ENCODE peak calls at places on chromosomes 4 and X, in four cellular contexts. V is IMR-90, C is K562, I is GM12878. W is an unnamed sample.

GRCh38 chr4:10122236-10122932 is 5.8 kb upstream of the WDR1 start:
- DNase-seq in V (no peak), C (no peak), I (no peak), W (no peak)

GRCh38 chr4:189802884-189803283 is 137.8 kb upstream of the FRG1 start:
- DNase-seq in V (no peak), C (no peak), I (no peak), W (no peak)

GRCh38 chr4:108693211-108693610 is 42.8 kb downstream of the OSTC start:
- DNase-seq in V (no peak), C (no peak), I (no peak), W (no peak)

GRCh38 chr4:36394352-36394903 is 113.0 kb downstream of the DTHD1 start:
- DNase-seq in V (no peak), C (no peak), I (peak; percentile 20), W (no peak)

GRCh38 chr4:150244600-150244999 is 166.4 kb downstream of the DCLK2 start:
- DNase-seq in V (peak; percentile 78), C (no peak), I (no peak), W (peak; percentile 27)

GRCh38 chr4:183838987-183839712 is 66.0 kb upstream of the STOX2 start:
- DNase-seq in V (peak; percentile 15), C (no peak), I (no peak), W (peak; percentile 33)

GRCh38 chrX:114611018-114611619 is 27.2 kb downstream of the HTR2C start:
- DNase-seq in V (peak; percentile 35), C (peak; percentile 41), I (no peak), W (peak; percentile 32)

GRCh38 chr4:102168580-102168979 is 176.7 kb downstream of the SLC39A8 start:
- DNase-seq in V (no peak), C (no peak), I (no peak), W (no peak)

GRCh38 chr4:37476256-37476655 is 209.9 kb downstream of the RELL1 start:
- DNase-seq in V (no peak), C (no peak), I (no peak), W (no peak)

GRCh38 chr4:119130365-119131065 is 5.1 kb upstream of the MYOZ2 start:
- DNase-seq in V (peak; percentile 59), C (no peak), I (no peak), W (no peak)

GRCh38 chr4:37780444-37781133 is 45.9 kb upstream of the PGM2 start:
- DNase-seq in V (no peak), C (no peak), I (no peak), W (no peak)

GRCh38 chr4:5960197-5960880 is 57.9 kb downstream of the C4orf50 start:
- DNase-seq in V (no peak), C (no peak), I (no peak), W (no peak)

GRCh38 chr4:78558421-78558820 is 6.9 kb downstream of the ANXA3 start:
- DNase-seq in V (no peak), C (no peak), I (no peak), W (no peak)

GRCh38 chrX:109186939-109187338 is 294.9 kb downstream of the GUCY2F start:
- DNase-seq in V (no peak), C (no peak), I (no peak), W (no peak)

GRCh38 chr4:153374471-153374870 is 30.0 kb downstream of the MND1 start:
- DNase-seq in V (no peak), C (no peak), I (no peak), W (no peak)

GRCh38 chrX:7603387-7603786 is 239.6 kb upstream of the VCX start:
- DNase-seq in V (no peak), C (no peak), I (no peak), W (no peak)

GRCh38 chr4:137065306-137065705 is 467.0 kb downstream of the PCDH18 start:
- DNase-seq in V (peak; percentile 49), C (no peak), I (no peak), W (no peak)

GRCh38 chr4:167032876-167033275 is 201.4 kb downstream of the SPOCK3 start:
- DNase-seq in V (peak; percentile 39), C (no peak), I (no peak), W (no peak)

GRCh38 chrX:23857409-23857808 is 50.3 kb downstream of the APOO start:
- DNase-seq in V (no peak), C (no peak), I (no peak), W (no peak)

GRCh38 chr4:22595684-22596083 is 79.8 kb upstream of the ADGRA3 start:
- DNase-seq in V (no peak), C (no peak), I (peak; percentile 17), W (no peak)

GRCh38 chrX:38018734-38019410 is 12.5 kb downstream of the SYTL5 start:
- DNase-seq in V (no peak), C (no peak), I (no peak), W (no peak)

GRCh38 chr4:144579411-144580020 is 66.4 kb upstream of the HHIP start:
- DNase-seq in V (peak; percentile 71), C (no peak), I (no peak), W (no peak)

GRCh38 chr4:8163436-8164193 is 5.0 kb upstream of the ABLIM2 start:
- DNase-seq in V (no peak), C (no peak), I (no peak), W (no peak)

GRCh38 chr4:152965614-152966013 is 29.5 kb downstream of the FHDC1 start:
- DNase-seq in V (peak; percentile 23), C (no peak), I (no peak), W (no peak)

GRCh38 chr4:163631288-163631687 is 136.8 kb downstream of the TMA16 start:
- DNase-seq in V (no peak), C (no peak), I (no peak), W (no peak)

GRCh38 chrX:17656556-17656955 is 80.7 kb upstream of the SCML1 start:
- DNase-seq in V (no peak), C (no peak), I (no peak), W (no peak)

GRCh38 chr4:25663778-25664177 is 8.1 kb downstream of the SLC34A2 start:
- DNase-seq in V (no peak), C (no peak), I (no peak), W (no peak)

GRCh38 chr4:76704133-76704881 is 193.6 kb downstream of the SOWAHB start:
- DNase-seq in V (peak; percentile 81), C (no peak), I (no peak), W (peak; percentile 91)

GRCh38 chr4:70945046-70945445 is 42.9 kb downstream of the MOB1B start:
- DNase-seq in V (peak; percentile 36), C (no peak), I (no peak), W (no peak)

GRCh38 chr4:74501579-74501978 is 56.6 kb downstream of the AREG start:
- DNase-seq in V (peak; percentile 95), C (no peak), I (no peak), W (no peak)

GRCh38 chrX:86137071-86137470 is 11.2 kb upstream of the DACH2 start:
- DNase-seq in V (peak; percentile 74), C (no peak), I (no peak), W (no peak)

GRCh38 chr4:11495291-11495690 is 66.6 kb upstream of the HS3ST1 start:
- DNase-seq in V (peak; percentile 50), C (no peak), I (no peak), W (no peak)

GRCh38 chr4:11497972-11498371 is 69.3 kb upstream of the HS3ST1 start:
- DNase-seq in V (no peak), C (no peak), I (no peak), W (no peak)

GRCh38 chr4:11496313-11496956 is 67.7 kb upstream of the HS3ST1 start:
- DNase-seq in V (peak; percentile 15), C (no peak), I (no peak), W (no peak)

GRCh38 chr4:11495818-11496217 is 67.1 kb upstream of the HS3ST1 start:
- DNase-seq in V (no peak), C (no peak), I (no peak), W (no peak)

GRCh38 chr4:11497212-11497806 is 68.6 kb upstream of the HS3ST1 start:
- DNase-seq in V (no peak), C (no peak), I (no peak), W (no peak)
- TF ChIP-seq RCOR1 in V (no peak), C (no peak), I (no peak), W (no peak)

GRCh38 chrX:155535866-155536265 is 76.9 kb downstream of the TMLHE start:
- DNase-seq in V (peak; percentile 6), C (no peak), I (no peak), W (no peak)
- TF ChIP-seq CEBPB in V (no peak), C (no peak), I (no peak), W (no peak)

GRCh38 chr4:52560844-52561280 is 98.2 kb downstream of the USP46 start:
- DNase-seq in V (peak; percentile 83), C (no peak), I (no peak), W (no peak)
- TF ChIP-seq RCOR1 in V (no peak), C (no peak), I (no peak), W (no peak)

DNA sequence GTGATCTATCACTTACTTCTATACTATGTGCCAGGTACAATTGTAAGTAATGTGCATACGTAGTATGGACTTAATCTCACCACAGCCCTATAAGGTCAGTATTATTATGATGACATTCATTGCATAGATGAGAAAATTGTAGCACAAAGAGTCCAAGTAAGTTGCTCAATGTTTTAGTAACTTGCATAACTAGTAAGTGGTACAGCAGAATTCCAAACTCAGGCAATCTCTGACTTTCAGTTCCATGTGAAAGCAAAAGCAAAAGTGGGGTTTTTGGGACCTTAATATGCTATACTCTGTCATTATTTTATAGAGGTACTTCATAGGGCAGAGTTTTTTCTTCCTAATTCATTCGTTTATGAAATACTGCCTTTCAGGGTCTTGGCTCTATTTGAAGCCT is 188.8 kb upstream of the VEGFC start:
- DNase-seq in V (peak; percentile 72), C (no peak), I (no peak), W (no peak)
- TF ChIP-seq CEBPB in V (peak; percentile 91), C (no peak), I (no peak), W (no peak)

DNA sequence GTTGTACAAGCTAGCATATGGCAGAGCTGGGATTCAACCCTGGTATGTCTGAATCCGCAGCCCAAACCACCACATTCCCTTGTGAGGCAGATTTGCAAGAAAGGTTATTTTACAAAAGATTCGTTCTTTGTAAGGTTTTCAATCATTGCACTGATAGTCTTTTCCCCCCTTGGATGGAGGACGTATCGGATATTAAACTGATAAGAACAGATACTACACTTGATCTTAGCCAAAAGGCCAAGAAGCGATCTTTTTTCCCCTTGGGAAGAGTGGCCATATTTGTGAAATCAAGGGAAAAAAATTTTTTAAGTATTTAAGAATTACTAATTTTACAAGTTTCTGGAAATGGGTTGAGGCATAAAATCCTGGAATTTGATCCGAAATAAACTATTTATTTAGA is 34.4 kb upstream of the MSMO1 start:
- DNase-seq in V (no peak), C (no peak), I (no peak), W (no peak)
- TF ChIP-seq RCOR1 in V (no peak), C (no peak), I (no peak), W (no peak)

DNA sequence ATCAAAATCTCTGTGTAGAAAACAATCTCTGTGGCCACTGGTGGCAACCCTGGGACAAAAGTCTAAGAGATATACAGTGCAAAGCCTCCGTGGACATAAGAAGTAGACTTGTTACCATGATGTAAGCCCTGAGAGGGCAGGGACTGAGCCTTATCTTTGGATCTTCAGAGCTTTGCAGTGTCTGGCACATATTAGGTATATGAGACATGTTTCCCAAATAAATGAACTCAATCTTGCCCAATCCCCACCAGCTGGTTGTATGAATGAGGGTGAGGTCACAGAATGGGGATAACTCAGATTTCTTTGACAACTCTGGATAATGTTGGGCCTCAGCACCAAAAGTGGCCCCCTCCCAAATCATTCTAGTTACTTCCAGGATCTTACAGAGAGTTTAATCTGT is 511.4 kb upstream of the DIPK2B start:
- DNase-seq in V (peak; percentile 65), C (no peak), I (no peak), W (no peak)
- TF ChIP-seq CEBPB in V (peak; percentile 75), C (no peak), I (no peak), W (no peak)

W was measured in A549.